ENCODE peak calls at places on chromosomes 11 and 22, in ten cellular contexts. B, K, U, P, L, E, S, I, J and H are unnamed samples.

GRCh38 chr11:40388097-40388818 is 1071.2 kb downstream of the LRRC4C start:
- DNase-seq in B (peak), K (no peak), U (peak), P (peak), L (no peak), E (no peak), S (peak), I (no peak), J (no peak), H (no peak)

GRCh38 chr11:441418-442274 is at the start of gene ANO9:
- DNase-seq in B (no peak), K (peak), U (no peak), P (no peak), L (peak), E (peak), S (no peak), I (peak), J (no peak), H (peak)

GRCh38 chr11:2913776-2914474 is 15.3 kb downstream of the PHLDA2 start:
- DNase-seq in B (no peak), K (no peak), U (no peak), P (no peak), L (no peak), E (no peak), S (no peak), I (no peak), J (no peak), H (no peak)

GRCh38 chr11:27386176-27386575 is 23.2 kb upstream of the CCDC34 start:
- DNase-seq in B (no peak), K (no peak), U (no peak), P (no peak), L (no peak), E (no peak), S (no peak), I (no peak), J (no peak), H (no peak)

GRCh38 chr11:5288108-5288911 is 13.4 kb downstream of the OR51B4 start:
- DNase-seq in B (peak), K (no peak), U (peak), P (no peak), L (no peak), E (no peak), S (peak), I (no peak), J (no peak), H (no peak)

GRCh38 chr11:93123351-93123898 is 74.4 kb downstream of the SLC36A4 start:
- DNase-seq in B (no peak), K (peak), U (peak), P (peak), L (no peak), E (no peak), S (no peak), I (no peak), J (no peak), H (no peak)

GRCh38 chr11:17979770-17980371 is 33.0 kb downstream of the SERGEF start:
- DNase-seq in B (peak), K (peak), U (peak), P (no peak), L (peak), E (no peak), S (no peak), I (no peak), J (no peak), H (no peak)

GRCh38 chr11:100667449-100667848 is 19.6 kb upstream of the ARHGAP42 start:
- DNase-seq in B (no peak), K (no peak), U (no peak), P (no peak), L (no peak), E (no peak), S (no peak), I (no peak), J (no peak), H (no peak)

GRCh38 chr11:28117712-28118111 is 9.5 kb downstream of the METTL15 start:
- DNase-seq in B (no peak), K (no peak), U (no peak), P (no peak), L (no peak), E (no peak), S (no peak), I (no peak), J (no peak), H (no peak)

GRCh38 chr22:26949193-26949592 is 291.8 kb downstream of the MIAT start:
- DNase-seq in B (peak), K (no peak), U (peak), P (no peak), L (peak), E (no peak), S (no peak), I (no peak), J (no peak), H (no peak)

GRCh38 chr22:33776491-33776890 is 143.8 kb downstream of the LARGE1 start:
- DNase-seq in B (no peak), K (no peak), U (no peak), P (no peak), L (no peak), E (no peak), S (no peak), I (no peak), J (no peak), H (no peak)

DNA sequence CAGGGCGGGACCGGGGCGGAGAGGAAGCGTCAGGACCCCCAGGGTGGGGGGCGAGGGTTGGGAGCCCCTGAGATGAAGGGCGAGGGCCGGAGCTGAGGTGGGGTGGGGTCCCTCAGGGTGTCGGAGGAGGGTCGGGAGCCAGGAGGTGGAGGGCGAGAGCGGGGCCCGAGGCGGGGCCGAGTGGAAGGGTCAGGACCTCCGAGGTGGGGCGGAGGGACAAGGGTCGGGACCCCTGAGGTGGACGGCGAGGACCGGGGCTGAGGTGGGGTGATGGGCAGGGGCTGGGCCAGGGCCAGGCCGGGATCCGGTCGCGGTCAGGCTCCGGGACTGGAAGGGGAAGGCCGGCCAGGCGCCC is 409 bp downstream of the SMC1B start:
- DNase-seq in B (no peak), K (no peak), U (no peak), P (no peak), L (no peak), E (no peak), S (no peak), I (no peak), J (no peak), H (no peak)
- H3K4me3 ChIP-seq in B (peak), K (no peak), U (no peak), P (peak), L (no peak), E (peak), S (peak), I (no peak), J (no peak), H (peak)

DNA sequence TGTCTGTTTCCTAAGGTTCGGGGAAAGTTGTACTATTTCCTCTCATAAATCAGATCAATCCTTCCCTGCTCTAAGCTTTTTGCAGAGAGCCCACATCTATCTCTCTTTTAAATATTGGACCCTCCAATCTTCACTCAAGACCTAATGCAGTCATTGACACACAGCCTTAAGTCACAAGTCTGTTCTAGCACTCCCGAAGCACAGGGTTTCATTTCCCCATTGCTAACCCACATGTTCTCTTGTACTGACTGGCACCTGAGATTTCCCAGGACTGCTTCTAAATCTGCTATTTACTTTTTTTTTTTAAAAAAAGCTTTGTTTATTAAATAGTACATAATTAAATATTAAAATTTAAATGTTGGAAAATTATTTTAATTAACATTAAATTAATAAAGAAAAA is 674.7 kb downstream of the TBC1D22A start:
- DNase-seq in B (no peak), K (no peak), U (no peak), P (no peak), L (no peak), E (no peak), S (no peak), I (no peak), J (no peak), H (no peak)
- H3K4me3 ChIP-seq in B (no peak), K (no peak), U (no peak), P (no peak), L (no peak), E (no peak), S (no peak), I (no peak), J (no peak), H (no peak)

GRCh38 chr11:65557280-65558001 is 718 bp downstream of the LTBP3 start:
- DNase-seq in B (no peak), K (no peak), U (peak), P (no peak), L (peak), E (no peak), S (no peak), I (peak), J (no peak), H (no peak)

GRCh38 chr11:65555693-65556231 is 2.4 kb downstream of the LTBP3 start:
- DNase-seq in B (peak), K (no peak), U (peak), P (peak), L (no peak), E (no peak), S (peak), I (peak), J (peak), H (no peak)

GRCh38 chr11:65558002-65558784 is at the start of gene LTBP3:
- DNase-seq in B (peak), K (peak), U (peak), P (no peak), L (peak), E (no peak), S (peak), I (peak), J (no peak), H (no peak)

GRCh38 chr11:65554842-65555395 is 3.2 kb downstream of the LTBP3 start:
- DNase-seq in B (no peak), K (no peak), U (no peak), P (no peak), L (no peak), E (no peak), S (no peak), I (no peak), J (no peak), H (no peak)

DNA sequence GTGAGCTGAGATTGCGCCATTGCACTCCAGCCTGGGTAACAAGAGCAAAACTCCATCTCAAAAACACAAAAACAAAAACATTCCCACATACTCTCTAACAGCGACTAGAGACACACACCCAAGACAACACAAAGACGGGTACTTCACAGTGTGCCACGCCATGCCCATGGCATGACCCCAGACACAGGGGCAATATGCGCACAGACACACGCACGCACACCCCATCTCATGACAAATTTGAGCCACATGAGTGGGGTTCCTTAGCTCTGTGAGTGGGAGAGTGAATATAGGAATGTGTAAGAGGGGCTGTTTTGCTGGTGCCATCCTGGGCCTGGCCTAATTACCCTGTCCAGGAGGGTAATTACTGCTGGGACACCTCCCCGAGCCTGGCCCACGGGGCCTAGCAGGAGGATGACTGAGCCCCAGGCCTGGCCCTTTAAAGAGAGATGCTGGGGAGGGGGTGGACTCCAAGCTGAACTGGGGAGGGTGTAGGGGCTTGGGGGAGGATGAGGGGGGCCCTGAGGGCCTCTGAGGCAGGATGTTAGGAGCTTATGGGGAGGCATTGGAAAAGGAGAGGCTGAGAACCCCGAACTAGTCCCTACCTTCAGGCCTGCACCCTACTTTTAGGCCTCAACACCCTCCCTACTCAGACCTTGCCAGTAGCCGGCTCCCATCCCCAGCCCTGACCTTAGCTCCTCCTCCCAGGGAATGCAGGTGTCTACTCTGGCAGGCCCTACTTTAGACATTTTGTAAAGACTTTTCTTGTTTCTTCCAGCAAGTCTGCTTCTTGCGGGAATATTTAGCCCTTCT is 1.5 kb downstream of the LTBP3 start:
- DNase-seq in B (no peak), K (no peak), U (no peak), P (no peak), L (no peak), E (no peak), S (peak), I (peak), J (no peak), H (no peak)
- H3K4me3 ChIP-seq in B (peak), K (no peak), U (peak), P (peak), L (no peak), E (peak), S (peak), I (peak), J (peak), H (peak)

DNA sequence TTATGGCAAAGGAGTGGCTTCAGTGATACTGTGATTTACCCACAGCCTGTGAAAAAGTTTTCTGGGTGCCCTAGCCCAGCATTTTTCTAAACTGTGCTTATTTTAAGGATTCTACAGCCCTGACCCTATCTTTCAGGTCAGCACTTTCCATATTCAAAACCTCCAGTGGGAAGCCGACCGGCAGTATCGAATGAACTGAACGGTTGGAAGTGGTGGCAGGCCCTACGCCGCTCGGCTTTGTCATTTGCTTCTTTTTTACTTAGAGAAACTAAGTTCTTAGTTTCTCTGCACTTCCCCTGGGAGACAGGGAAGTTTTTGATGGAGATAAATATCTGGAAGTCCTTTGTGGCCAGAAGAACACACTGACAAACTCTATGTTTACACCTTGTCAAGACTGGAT is 994 bp downstream of the GLB1L2 start:
- DNase-seq in B (no peak), K (no peak), U (no peak), P (no peak), L (no peak), E (no peak), S (no peak), I (no peak), J (no peak), H (no peak)
- H3K4me3 ChIP-seq in B (no peak), K (no peak), U (no peak), P (no peak), L (peak), E (peak), S (no peak), I (no peak), J (no peak), H (peak)

GRCh38 chr11:119322360-119322739 is 5.4 kb upstream of the MCAM start:
- DNase-seq in B (no peak), K (no peak), U (no peak), P (no peak), L (no peak), E (no peak), S (peak), I (no peak), J (no peak), H (no peak)
- H3K4me3 ChIP-seq in B (no peak), K (no peak), U (no peak), P (no peak), L (no peak), E (no peak), S (peak), I (no peak), J (no peak), H (no peak)

DNA sequence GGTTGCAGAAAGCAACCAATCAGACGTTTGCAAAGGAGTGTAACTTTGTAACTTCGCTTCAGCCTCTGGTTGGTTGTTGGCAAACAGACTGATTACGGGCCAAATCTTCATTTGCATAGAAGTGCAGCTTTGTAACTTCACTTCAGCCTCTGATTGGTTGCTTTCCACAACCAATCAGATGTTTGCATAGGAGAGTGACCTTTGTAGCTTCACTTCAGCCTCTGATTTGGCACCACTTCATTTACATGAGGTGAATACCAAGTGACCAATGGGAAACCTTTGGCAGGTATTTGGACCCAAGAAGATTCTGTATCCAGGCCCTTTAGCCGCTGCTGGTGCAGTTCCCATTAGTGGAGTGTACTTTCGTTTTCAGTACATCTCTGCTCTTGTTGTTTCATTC is 16.0 kb downstream of the USP47 start:
- DNase-seq in B (no peak), K (no peak), U (no peak), P (no peak), L (no peak), E (no peak), S (no peak), I (peak), J (no peak), H (no peak)
- H3K4me3 ChIP-seq in B (no peak), K (no peak), U (no peak), P (no peak), L (no peak), E (no peak), S (no peak), I (no peak), J (no peak), H (peak)